ENCODE peak calls at places on chromosomes 11 and 22, in nine cellular contexts. B is progenitor cell of endocrine pancreas; O is fibroblast of lung; A is glutamatergic neuron; V is choroid plexus epithelial cell; X is CD8-positive, alpha-beta T cell; N is ascending aorta; R is left lung; D is PC-3. Z is an unnamed sample.

GRCh38 chr11:63666874-63667273 is 4.3 kb downstream of the ATL3 start:
- DNase-seq in X (no peak), B (no peak), O (peak), R (no peak), A (no peak), N (no peak), V (peak), D (no peak), Z (no peak)

GRCh38 chr11:67284811-67285540 is 4.1 kb upstream of the ANKRD13D start:
- DNase-seq in B (no peak), N (no peak), O (no peak), X (no peak), V (no peak), R (peak), D (no peak), A (no peak), Z (no peak)

GRCh38 chr11:121721448-121721847 is 268.7 kb upstream of the SORL1-AS1 start:
- DNase-seq in B (no peak), R (no peak), A (no peak), X (no peak), D (no peak), V (no peak), N (no peak), O (no peak), Z (no peak)

GRCh38 chr11:129814244-129814992 is 1.2 kb upstream of the TMEM45B start:
- DNase-seq in D (no peak), B (no peak), V (no peak), R (no peak), A (no peak), O (no peak), N (no peak), X (peak), Z (no peak)

GRCh38 chr11:122676638-122677037 is 21.1 kb downstream of the UBASH3B start:
- DNase-seq in D (peak), A (no peak), R (no peak), B (no peak), V (no peak), N (no peak), X (no peak), O (no peak), Z (no peak)

GRCh38 chr11:82577246-82577645 is 156.4 kb downstream of the FAM181B start:
- DNase-seq in B (no peak), N (no peak), V (no peak), A (peak), O (no peak), D (no peak), R (no peak), X (no peak), Z (no peak)

GRCh38 chr11:134339756-134340155 is 8.0 kb downstream of the GLB1L2 start:
- DNase-seq in V (no peak), A (no peak), O (no peak), D (peak), N (no peak), B (no peak), X (no peak), R (no peak), Z (no peak)

GRCh38 chr11:87421422-87421821 is 383.7 kb downstream of the TMEM135 start:
- DNase-seq in R (no peak), B (peak), A (no peak), X (no peak), N (peak), V (peak), D (peak), O (peak), Z (peak)

GRCh38 chr11:48064306-48064705 is 83.9 kb downstream of the PTPRJ start:
- DNase-seq in D (no peak), O (peak), R (no peak), B (no peak), V (peak), A (no peak), X (no peak), N (no peak), Z (no peak)

GRCh38 chr22:33747576-33748180 is 172.6 kb downstream of the LARGE1 start:
- DNase-seq in N (no peak), X (no peak), B (no peak), O (no peak), A (no peak), R (no peak), V (no peak), D (no peak), Z (no peak)

GRCh38 chr11:96103102-96103501 is 179.2 kb upstream of the MTMR2 start:
- DNase-seq in B (no peak), O (no peak), N (no peak), A (no peak), D (no peak), X (no peak), V (no peak), R (no peak), Z (no peak)

GRCh38 chr11:13189561-13190435 is 87.8 kb upstream of the BMAL1 start:
- DNase-seq in X (no peak), B (no peak), O (no peak), D (no peak), V (peak), N (no peak), R (no peak), A (no peak), Z (no peak)

GRCh38 chr11:2679011-2679676 is 20.6 kb downstream of the KCNQ1OT1 start:
- DNase-seq in D (no peak), B (no peak), N (peak), V (no peak), O (no peak), X (no peak), A (no peak), R (no peak), Z (no peak)

GRCh38 chr22:30459206-30460052 is 12.4 kb downstream of the SEC14L3 start:
- DNase-seq in A (no peak), D (peak), N (no peak), V (peak), R (no peak), O (peak), B (peak), X (no peak), Z (peak)

GRCh38 chr11:78168539-78169477 is 19.6 kb downstream of the KCTD21 start:
- DNase-seq in X (no peak), B (no peak), N (peak), V (peak), R (no peak), O (peak), D (no peak), A (peak), Z (no peak)

GRCh38 chr22:27994481-27995331 is 75.7 kb upstream of the PITPNB start:
- DNase-seq in N (peak), V (no peak), O (no peak), A (peak), X (peak), R (peak), B (no peak), D (no peak), Z (no peak)

GRCh38 chr11:117281159-117281558 is 10.0 kb upstream of the BACE1-AS start:
- DNase-seq in O (peak), N (no peak), R (no peak), B (no peak), D (peak), V (peak), X (no peak), A (no peak), Z (no peak)

GRCh38 chr11:123374622-123374968 is 55.5 kb upstream of the GRAMD1B start:
- DNase-seq in V (no peak), B (no peak), A (no peak), D (no peak), N (no peak), O (no peak), R (no peak), X (no peak), Z (no peak)

GRCh38 chr22:20109411-20110358 is 6.2 kb upstream of the RANBP1 start:
- DNase-seq in A (peak), O (no peak), X (no peak), R (peak), B (no peak), V (no peak), N (no peak), D (no peak), Z (no peak)

GRCh38 chr11:92865352-92865751 is 104.1 kb upstream of the MTNR1B start:
- DNase-seq in V (no peak), X (no peak), N (no peak), O (peak), D (no peak), B (no peak), A (no peak), R (no peak), Z (no peak)

GRCh38 chr22:20471126-20471833 is 24.3 kb downstream of the KLHL22 start:
- DNase-seq in N (no peak), D (no peak), A (no peak), X (no peak), R (no peak), O (no peak), V (no peak), B (no peak), Z (no peak)

GRCh38 chr11:72333657-72334056 is 89.7 kb upstream of the PHOX2A start:
- DNase-seq in X (peak), A (peak), N (no peak), B (no peak), R (no peak), D (no peak), V (peak), O (peak), Z (peak)

GRCh38 chr11:11442791-11443190 is 89.7 kb upstream of the CSNK2A3 start:
- DNase-seq in B (no peak), O (no peak), X (no peak), A (no peak), V (no peak), D (no peak), N (no peak), R (no peak), Z (no peak)

GRCh38 chr11:10898763-10899541 is 41.1 kb upstream of the ZBED5 start:
- DNase-seq in N (no peak), R (no peak), X (no peak), A (no peak), D (no peak), V (peak), O (no peak), B (no peak), Z (no peak)

GRCh38 chr11:107752954-107753822 is 41.3 kb upstream of the SLN start:
- DNase-seq in R (no peak), X (no peak), V (no peak), D (no peak), A (no peak), O (no peak), B (no peak), N (no peak), Z (no peak)

GRCh38 chr11:46387919-46388618 is 3.5 kb downstream of the CHRM4 start:
- DNase-seq in A (no peak), R (no peak), D (no peak), B (no peak), N (no peak), X (no peak), V (no peak), O (no peak), Z (no peak)

GRCh38 chr22:30838111-30838510 is 130.5 kb downstream of the MORC2 start:
- DNase-seq in V (no peak), D (peak), R (no peak), X (no peak), B (no peak), A (no peak), N (peak), O (peak), Z (no peak)

GRCh38 chr22:50620861-50621490 is 7.0 kb downstream of the ARSA start:
- DNase-seq in N (no peak), A (no peak), V (peak), R (peak), O (no peak), X (peak), D (peak), B (no peak), Z (no peak)

GRCh38 chr11:597166-597725 is 18.5 kb downstream of the IRF7 start:
- DNase-seq in X (no peak), B (no peak), O (no peak), R (no peak), D (no peak), V (no peak), N (no peak), A (peak), Z (no peak)
- TF ChIP-seq CTCF in X (no peak), B (peak), O (no peak), R (no peak), D (peak), V (peak), N (no peak), A (no peak), Z (no peak)

DNA sequence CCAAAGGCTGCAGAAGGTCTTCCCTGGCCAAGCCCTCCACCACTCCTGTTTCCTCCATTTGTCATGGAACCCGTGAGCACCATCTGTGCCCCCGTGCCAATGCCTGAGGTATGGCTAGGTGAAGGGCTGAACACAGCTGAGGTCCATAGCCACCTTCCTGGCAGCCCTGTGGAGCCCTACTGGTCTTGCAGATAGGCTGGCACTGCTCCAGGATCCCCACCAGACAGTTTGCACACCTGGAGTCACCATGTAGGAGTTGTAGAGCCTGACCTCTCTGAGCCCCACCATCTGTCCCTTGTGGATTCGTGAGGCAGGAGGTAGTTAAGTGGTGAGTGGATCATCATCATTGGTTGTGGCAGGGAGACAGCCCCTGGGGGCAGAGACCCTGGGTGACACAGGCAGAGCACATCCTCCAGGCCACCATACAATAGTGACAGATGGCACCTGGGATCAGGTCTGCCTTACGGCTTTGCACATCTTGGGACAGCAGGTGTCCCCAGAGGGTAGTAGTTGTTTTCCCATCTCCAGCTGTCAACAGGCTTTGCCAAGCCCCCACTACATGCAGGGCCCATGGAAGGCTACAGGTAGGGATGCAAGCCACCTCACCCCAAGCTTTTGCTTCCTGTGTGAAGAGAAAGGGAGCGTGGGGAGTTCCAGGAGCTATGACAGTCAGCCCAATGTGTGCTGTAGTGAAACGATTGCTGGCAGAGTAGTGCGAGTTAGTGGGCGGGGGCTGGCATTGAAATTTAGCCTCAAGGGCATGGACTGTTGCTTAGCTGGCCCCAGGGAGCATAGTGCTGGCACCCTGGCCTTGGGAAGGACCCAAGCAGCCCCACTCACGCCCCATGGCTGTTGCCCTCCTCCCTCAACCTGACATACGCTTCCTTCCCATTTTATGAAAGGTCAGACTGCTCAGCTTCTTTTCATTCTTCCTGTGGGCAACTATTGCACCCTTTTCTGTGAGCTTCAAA is 52.4 kb upstream of the SUSD2 start:
- DNase-seq in X (no peak), A (no peak), N (no peak), D (no peak), R (peak), O (no peak), B (no peak), V (no peak), Z (no peak)
- TF ChIP-seq CTCF in X (no peak), A (no peak), N (no peak), D (no peak), R (no peak), O (no peak), B (no peak), V (no peak), Z (no peak)

GRCh38 chr11:44605068-44605708 is 39.7 kb downstream of the CD82 start:
- DNase-seq in D (no peak), B (no peak), R (peak), A (no peak), X (no peak), N (no peak), O (no peak), V (no peak), Z (no peak)

GRCh38 chr11:44606472-44606871 is 41.0 kb downstream of the CD82 start:
- DNase-seq in B (no peak), A (no peak), D (no peak), V (no peak), O (no peak), R (no peak), N (no peak), X (no peak), Z (no peak)

GRCh38 chr11:44604171-44604581 is 38.7 kb downstream of the CD82 start:
- DNase-seq in O (no peak), A (no peak), X (no peak), D (peak), N (peak), V (no peak), B (no peak), R (no peak), Z (no peak)

GRCh38 chr11:44607324-44607962 is 42.0 kb downstream of the CD82 start:
- DNase-seq in O (peak), X (no peak), D (no peak), A (no peak), V (no peak), B (no peak), N (no peak), R (no peak), Z (no peak)

GRCh38 chr11:44605965-44606364 is 40.5 kb downstream of the CD82 start:
- DNase-seq in X (no peak), A (no peak), N (no peak), V (no peak), O (no peak), B (no peak), R (no peak), D (no peak), Z (no peak)
- TF ChIP-seq CTCF in X (no peak), A (no peak), N (no peak), V (no peak), O (no peak), B (no peak), R (no peak), D (no peak), Z (no peak)

GRCh38 chr22:41575533-41575932 is 14.1 kb downstream of the PMM1 start:
- DNase-seq in X (no peak), R (no peak), O (no peak), V (no peak), B (no peak), D (no peak), N (no peak), A (no peak), Z (no peak)

GRCh38 chr22:41574847-41575381 is 14.1 kb downstream of the CSDC2 start:
- DNase-seq in R (no peak), X (no peak), V (no peak), D (no peak), O (peak), A (no peak), N (peak), B (no peak), Z (no peak)

GRCh38 chr22:41578818-41579217 is 10.8 kb downstream of the PMM1 start:
- DNase-seq in D (no peak), N (no peak), B (no peak), X (no peak), O (no peak), V (no peak), A (no peak), R (no peak), Z (no peak)

GRCh38 chr22:41578114-41578513 is 11.5 kb downstream of the PMM1 start:
- DNase-seq in A (no peak), R (no peak), N (no peak), D (no peak), O (no peak), X (no peak), B (no peak), V (no peak), Z (no peak)

GRCh38 chr22:41576877-41577276 is 12.8 kb downstream of the PMM1 start:
- DNase-seq in X (no peak), A (peak), V (peak), D (peak), N (peak), O (peak), B (peak), R (no peak), Z (peak)
- TF ChIP-seq CTCF in X (no peak), A (peak), V (peak), D (peak), N (peak), O (peak), B (peak), R (no peak), Z (peak)

GRCh38 chr22:38314140-38314991 is 2.9 kb downstream of the CSNK1E start:
- DNase-seq in O (peak), R (no peak), D (no peak), N (no peak), V (peak), B (no peak), A (no peak), X (peak), Z (no peak)
- TF ChIP-seq CTCF in O (peak), R (no peak), D (no peak), N (no peak), V (no peak), B (no peak), A (no peak), X (no peak), Z (no peak)

Z was measured in nephron progenitor cell.